ENCODE peak calls at places on chromosomes 4 and X, in ten cellular contexts. U is activated CD4-positive, CD25-positive, alpha-beta regulatory T cell; B is occipital lobe; V is heart right ventricle; Q is T-helper 2 cell; G is AG04450; W is suprapubic skin; I is naive thymus-derived CD8-positive, alpha-beta T cell; L is GM03348; X is endodermal cell. H is an unnamed sample.

GRCh38 chr4:89438102-89438831 is 130.7 kb upstream of the GPRIN3 start:
- DNase-seq in V (no peak), W (no peak), X (peak), L (peak), U (peak), B (no peak), Q (peak), G (no peak), I (peak), H (no peak)

GRCh38 chrX:47446431-47446830 is 36.6 kb downstream of the ZNF41 start:
- DNase-seq in B (no peak), W (no peak), U (no peak), V (no peak), G (no peak), Q (no peak), I (no peak), L (no peak), X (no peak), H (no peak)

GRCh38 chrX:117743469-117744251 is 372.9 kb downstream of the KLHL13 start:
- DNase-seq in X (peak), I (no peak), G (no peak), B (no peak), L (no peak), V (no peak), W (no peak), Q (no peak), U (no peak), H (no peak)

GRCh38 chrX:143664302-143664701 is 28.4 kb upstream of the SLITRK4 start:
- DNase-seq in L (peak), G (no peak), V (no peak), U (no peak), Q (no peak), I (no peak), X (no peak), W (no peak), B (no peak), H (no peak)

GRCh38 chr4:119130365-119131065 is 5.1 kb upstream of the MYOZ2 start:
- DNase-seq in L (peak), G (no peak), U (no peak), B (no peak), I (no peak), V (no peak), W (no peak), X (no peak), Q (no peak), H (no peak)

GRCh38 chrX:2145672-2146412 is 354.9 kb downstream of the DHRSX start:
- DNase-seq in I (no peak), L (peak), W (no peak), U (no peak), X (no peak), B (peak), V (no peak), Q (no peak), G (no peak), H (no peak)

GRCh38 chr4:161936625-161937133 is 227.1 kb downstream of the FSTL5 start:
- DNase-seq in U (no peak), W (no peak), B (no peak), L (no peak), Q (no peak), I (no peak), G (no peak), V (no peak), X (peak), H (no peak)

GRCh38 chr4:55297346-55297745 is 48.7 kb upstream of the SRD5A3 start:
- DNase-seq in U (no peak), I (no peak), V (no peak), Q (no peak), G (no peak), B (no peak), L (no peak), W (no peak), X (no peak), H (no peak)

GRCh38 chrX:148659481-148659880 is 159.1 kb downstream of the AFF2 start:
- DNase-seq in B (no peak), V (no peak), G (no peak), L (no peak), X (no peak), W (no peak), I (no peak), Q (no peak), U (no peak), H (no peak)

GRCh38 chrX:5278908-5279307 is 949.8 kb downstream of the NLGN4X start:
- DNase-seq in Q (no peak), L (no peak), B (no peak), G (no peak), I (no peak), V (no peak), W (no peak), X (no peak), U (no peak), H (no peak)

GRCh38 chr4:85426366-85426765 is 48.6 kb upstream of the ARHGAP24 start:
- DNase-seq in I (no peak), U (no peak), Q (no peak), X (no peak), L (no peak), V (no peak), B (no peak), G (no peak), W (no peak), H (no peak)

GRCh38 chrX:44507292-44507691 is 35.4 kb downstream of the FUNDC1 start:
- DNase-seq in B (no peak), I (no peak), Q (peak), V (no peak), U (no peak), G (no peak), W (no peak), L (no peak), X (no peak), H (no peak)

H was measured in uterus.